ENCODE peak calls at places on chromosomes 2 and 18, in four cellular contexts. L, W, M and B are unnamed samples.

GRCh38 chr2:189674374-189675112 is at the start of gene ANKAR:
- DNase-seq in M (peak), W (peak), L (peak), B (peak)

GRCh38 chr2:84201158-84201557 is 257.9 kb downstream of the SUCLG1 start:
- DNase-seq in W (no peak), M (no peak), L (no peak), B (no peak)

GRCh38 chr18:4547126-4547525 is 92.0 kb upstream of the DLGAP1 start:
- DNase-seq in W (no peak), L (no peak), M (no peak), B (no peak)

GRCh38 chr2:1306029-1306686 is 107.1 kb upstream of the TPO start:
- DNase-seq in L (no peak), M (no peak), W (no peak), B (no peak)

GRCh38 chr2:24435391-24436316 is 55.4 kb upstream of the NCOA1 start:
- DNase-seq in L (peak), M (no peak), W (peak), B (no peak)

GRCh38 chr2:196322963-196323810 is 151.8 kb upstream of the STK17B start:
- DNase-seq in W (no peak), M (no peak), L (peak), B (no peak)

GRCh38 chr2:181036848-181037603 is 56.6 kb downstream of the UBE2E3 start:
- DNase-seq in L (peak), W (no peak), M (no peak), B (no peak)

GRCh38 chr2:88218971-88219370 is 48.8 kb downstream of the THNSL2 start:
- DNase-seq in L (no peak), W (no peak), M (no peak), B (no peak)

GRCh38 chr2:235390108-235390815 is 103.6 kb upstream of the AGAP1 start:
- DNase-seq in W (peak), L (peak), M (no peak), B (peak)

GRCh38 chr2:88307817-88308216 is 137.7 kb downstream of the THNSL2 start:
- DNase-seq in M (no peak), L (no peak), W (no peak), B (no peak)

GRCh38 chr18:10822457-10822856 is 296.6 kb downstream of the NAPG start:
- DNase-seq in M (no peak), W (no peak), L (peak), B (no peak)

GRCh38 chr2:222450021-222450420 is 25.7 kb downstream of the SGPP2 start:
- DNase-seq in W (no peak), L (no peak), M (no peak), B (no peak)

GRCh38 chr2:65071499-65072180 is 15.4 kb downstream of the CEP68 start:
- DNase-seq in L (peak), W (no peak), M (no peak), B (no peak)

GRCh38 chr2:152200562-152201465 is 25.3 kb upstream of the STAM2 start:
- DNase-seq in M (no peak), L (peak), W (peak), B (peak)

GRCh38 chr2:232537079-232537478 is 2.4 kb upstream of the CHRNG start:
- DNase-seq in M (peak), L (no peak), W (no peak), B (peak)

GRCh38 chr2:80086831-80087230 is 217.7 kb downstream of the LRRTM1 start:
- DNase-seq in W (no peak), L (peak), M (no peak), B (no peak)

GRCh38 chr18:45856526-45856925 is 31.1 kb downstream of the SIGLEC15 start:
- DNase-seq in L (peak), M (no peak), W (no peak), B (no peak)

GRCh38 chr2:171741189-171741588 is 53.9 kb downstream of the DYNC1I2 start:
- DNase-seq in W (no peak), M (no peak), L (peak), B (no peak)

GRCh38 chr2:160635488-160635887 is 141.9 kb upstream of the RBMS1 start:
- DNase-seq in L (peak), W (peak), M (no peak), B (no peak)

GRCh38 chr18:3983351-3983969 is 471.6 kb downstream of the DLGAP1 start:
- DNase-seq in M (no peak), L (peak), W (no peak), B (no peak)

GRCh38 chr2:27264253-27264752 is 1.5 kb upstream of the SLC30A3 start:
- DNase-seq in L (no peak), M (no peak), W (no peak), B (no peak)

GRCh38 chr2:129061079-129061785 is 742.6 kb upstream of the HS6ST1 start:
- DNase-seq in L (peak), M (no peak), W (no peak), B (no peak)

GRCh38 chr2:130808482-130809268 is 28.0 kb upstream of the ARHGEF4 start:
- DNase-seq in L (peak), M (no peak), W (no peak), B (no peak)

GRCh38 chr2:201701591-201701990 is 3.1 kb upstream of the MPP4 start:
- DNase-seq in W (no peak), M (no peak), L (no peak), B (no peak)

GRCh38 chr2:66433695-66433944 is 1.3 kb upstream of the MEIS1 start:
- DNase-seq in M (no peak), W (no peak), L (no peak), B (no peak)
- H3K4me3 ChIP-seq in M (peak), W (peak), L (peak), B (peak)

GRCh38 chr18:12079504-12080237 is 14.0 kb upstream of the ANKRD62 start:
- DNase-seq in W (no peak), M (no peak), L (peak), B (no peak)

GRCh38 chr18:12074734-12075133 is 18.9 kb upstream of the ANKRD62 start:
- DNase-seq in L (peak), W (no peak), M (no peak), B (no peak)

DNA sequence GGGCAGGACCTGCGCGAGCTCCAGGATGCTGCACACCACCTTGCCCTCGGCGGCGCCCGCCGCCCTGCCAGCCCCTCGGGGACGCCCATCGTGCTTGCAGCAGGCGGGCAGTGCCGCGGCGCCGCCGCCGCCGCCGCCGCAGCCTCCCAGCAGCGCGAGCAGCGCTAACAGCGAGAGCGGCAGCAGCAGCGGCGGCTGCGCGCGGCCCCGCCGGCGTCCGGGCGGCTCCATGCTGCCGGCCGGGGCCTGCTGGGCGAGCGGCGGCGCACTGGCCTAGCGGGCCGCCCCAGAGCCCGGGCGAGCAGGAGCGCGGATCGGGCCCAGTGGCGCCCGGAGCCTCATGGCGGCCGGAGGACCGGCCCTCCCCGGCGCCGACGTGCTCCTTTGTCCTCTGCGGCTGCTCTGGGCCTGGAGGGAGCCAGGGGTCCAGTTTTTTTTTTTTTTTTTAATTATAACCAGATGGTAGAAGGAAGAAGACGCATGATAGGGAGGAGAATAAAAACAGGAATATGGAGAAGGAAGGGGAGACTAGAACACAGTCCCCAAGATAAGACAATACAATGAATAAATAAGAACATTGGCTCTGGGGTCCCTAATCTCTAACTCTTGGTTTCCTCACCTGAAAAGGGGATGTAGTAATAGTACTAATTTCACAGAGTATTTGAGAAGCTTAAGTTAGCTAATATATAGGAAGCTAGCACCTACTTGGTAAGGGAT is 17.1 kb upstream of the ANKRD62 start:
- DNase-seq in W (no peak), L (peak), M (no peak), B (peak)
- H3K4me3 ChIP-seq in W (peak), L (peak), M (no peak), B (peak)

GRCh38 chr2:118312963-118313756 is 224.9 kb downstream of the INSIG2 start:
- DNase-seq in M (no peak), W (no peak), L (no peak), B (no peak)

GRCh38 chr2:118310878-118311442 is 222.7 kb downstream of the INSIG2 start:
- DNase-seq in L (peak), M (no peak), W (no peak), B (no peak)

GRCh38 chr2:118310016-118310877 is 222.0 kb downstream of the INSIG2 start:
- DNase-seq in W (peak), M (no peak), L (peak), B (no peak)

GRCh38 chr2:118307864-118308263 is 219.6 kb downstream of the INSIG2 start:
- DNase-seq in L (no peak), M (no peak), W (no peak), B (no peak)

DNA sequence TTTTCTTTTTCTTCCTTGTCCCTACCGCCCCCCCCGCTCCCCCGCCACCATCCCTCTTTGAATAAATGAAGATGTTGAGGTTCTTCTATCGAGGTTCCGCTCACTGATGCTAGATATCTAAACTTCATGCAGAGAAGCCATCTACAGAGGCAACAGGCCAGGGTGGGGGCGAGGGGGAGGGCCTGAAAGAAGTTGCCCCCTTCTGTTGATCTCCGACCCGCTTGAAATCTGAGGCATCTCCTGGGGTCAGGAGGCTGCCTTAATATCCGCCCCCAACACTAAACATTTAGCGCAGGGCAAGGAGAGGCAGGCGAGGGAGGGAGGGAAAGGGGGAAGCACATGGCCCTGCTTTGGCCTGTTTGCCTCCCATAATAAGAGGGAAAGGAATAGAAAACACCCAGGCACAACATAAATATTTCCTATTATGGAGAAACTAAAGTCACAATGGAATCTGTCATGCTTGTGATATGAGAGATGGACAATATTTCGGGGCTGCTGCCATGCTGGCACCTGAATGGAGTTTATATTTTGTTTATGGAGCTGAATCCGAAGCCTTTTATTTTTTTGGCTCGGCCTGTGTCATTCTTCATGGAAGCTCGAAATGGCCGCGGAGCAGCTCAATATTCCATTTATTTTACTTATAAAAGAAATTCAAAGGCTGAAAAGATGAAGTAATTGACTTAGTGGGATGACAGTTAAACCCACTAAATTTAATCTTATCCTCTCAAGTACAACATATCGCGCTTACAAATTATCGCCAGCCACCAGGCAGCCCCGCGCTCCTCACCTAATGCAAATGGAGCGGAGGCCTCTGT is 221.1 kb downstream of the INSIG2 start:
- DNase-seq in M (no peak), W (no peak), L (peak), B (no peak)
- H3K4me3 ChIP-seq in M (peak), W (peak), L (peak), B (peak)

GRCh38 chr18:62399306-62399705 is 74.2 kb downstream of the TNFRSF11A start:
- DNase-seq in W (no peak), M (no peak), L (no peak), B (no peak)
- H3K4me3 ChIP-seq in W (no peak), M (no peak), L (no peak), B (no peak)

GRCh38 chr2:43397411-43397810 is 171.0 kb upstream of the ZFP36L2 start:
- DNase-seq in W (no peak), M (no peak), L (no peak), B (no peak)
- H3K4me3 ChIP-seq in W (no peak), M (no peak), L (no peak), B (no peak)